ENCODE peak calls at places on chromosomes 13 and 19, in six cellular contexts. T, Y, S, A, B and X are unnamed samples.

GRCh38 chr19:39599116-39599515 is 3.2 kb upstream of the LGALS13 start:
- DNase-seq in Y (peak), A (peak), B (no peak), T (no peak), S (no peak), X (peak)

GRCh38 chr13:95120650-95121049 is 180.6 kb downstream of the ABCC4 start:
- DNase-seq in B (no peak), T (no peak), S (no peak), A (no peak), Y (no peak), X (no peak)

GRCh38 chr19:32676895-32677359 is 1.3 kb downstream of the RGS9BP start:
- DNase-seq in B (no peak), Y (no peak), A (no peak), T (no peak), S (no peak), X (no peak)

GRCh38 chr13:25295228-25295627 is 6.2 kb upstream of the NUP58 start:
- DNase-seq in A (no peak), S (no peak), T (no peak), B (no peak), Y (no peak), X (no peak)

GRCh38 chr13:31035162-31035951 is 102.9 kb downstream of the TEX26 start:
- DNase-seq in A (no peak), B (no peak), T (peak), S (no peak), Y (no peak), X (no peak)

GRCh38 chr13:33454844-33455256 is 169.3 kb upstream of the STARD13 start:
- DNase-seq in A (no peak), B (no peak), Y (no peak), T (no peak), S (no peak), X (no peak)

GRCh38 chr19:8054169-8054568 is 1.6 kb downstream of the CCL25 start:
- DNase-seq in B (no peak), S (no peak), T (no peak), Y (no peak), A (no peak), X (no peak)

GRCh38 chr19:6324757-6325156 is 8.7 kb downstream of the ACER1 start:
- DNase-seq in A (no peak), T (no peak), Y (no peak), S (no peak), B (no peak), X (no peak)

GRCh38 chr19:55358943-55359908 is 3.8 kb downstream of the GARIN5B start:
- DNase-seq in B (no peak), T (no peak), S (no peak), Y (no peak), A (no peak), X (no peak)

GRCh38 chr19:42596391-42597071 is 1.8 kb upstream of the CEACAM8 start:
- DNase-seq in T (peak), A (peak), S (no peak), Y (no peak), B (no peak), X (peak)

GRCh38 chr13:66036024-66036614 is 1194.0 kb downstream of the PCDH9 start:
- DNase-seq in A (no peak), B (no peak), Y (no peak), T (no peak), S (no peak), X (no peak)

GRCh38 chr19:33317522-33317921 is 15.2 kb upstream of the CEBPA start:
- DNase-seq in T (no peak), A (no peak), S (no peak), Y (no peak), B (no peak), X (no peak)

GRCh38 chr13:91513790-91514189 is 115.4 kb downstream of the GPC5 start:
- DNase-seq in A (no peak), T (no peak), S (no peak), B (no peak), Y (no peak), X (no peak)

GRCh38 chr19:17358395-17358794 is 18.7 kb downstream of the PLVAP start:
- DNase-seq in Y (no peak), S (no peak), T (no peak), A (peak), B (no peak), X (peak)

GRCh38 chr13:106061781-106062180 is 473.7 kb downstream of the EFNB2 start:
- DNase-seq in T (no peak), A (no peak), Y (no peak), B (no peak), S (no peak), X (no peak)

GRCh38 chr19:17078920-17079709 is 3.5 kb downstream of the MYO9B start:
- DNase-seq in Y (no peak), A (no peak), B (no peak), S (no peak), T (no peak), X (no peak)

GRCh38 chr13:96130818-96131217 is 40.9 kb downstream of the HS6ST3 start:
- DNase-seq in T (no peak), B (no peak), S (no peak), Y (no peak), A (no peak), X (no peak)

GRCh38 chr13:50011461-50011860 is 3.8 kb upstream of the KCNRG start:
- DNase-seq in A (no peak), T (no peak), B (no peak), S (no peak), Y (no peak), X (no peak)

GRCh38 chr13:29969286-29969685 is 118.9 kb upstream of the UBL3 start:
- DNase-seq in A (no peak), Y (no peak), B (no peak), T (no peak), S (no peak), X (no peak)

GRCh38 chr19:51687791-51688664 is 5.1 kb upstream of the SPACA6 start:
- DNase-seq in B (no peak), A (peak), S (no peak), Y (no peak), T (peak), X (peak)

GRCh38 chr13:27199691-27200090 is 28.1 kb upstream of the USP12 start:
- DNase-seq in A (no peak), S (no peak), Y (no peak), T (no peak), B (no peak), X (no peak)
- TF ChIP-seq CHD2 in A (no peak), S (no peak), Y (no peak), T (no peak), B (no peak), X (no peak)

GRCh38 chr19:53365134-53365898 is at the start of gene ZNF525:
- DNase-seq in T (peak), B (no peak), S (peak), A (peak), Y (peak), X (no peak)

GRCh38 chr19:53365899-53366493 is 491 bp downstream of the ZNF525 start:
- DNase-seq in B (no peak), S (no peak), Y (peak), T (peak), A (peak), X (no peak)
- TF ChIP-seq CHD2 in B (no peak), S (no peak), Y (no peak), T (peak), A (no peak), X (no peak)

DNA sequence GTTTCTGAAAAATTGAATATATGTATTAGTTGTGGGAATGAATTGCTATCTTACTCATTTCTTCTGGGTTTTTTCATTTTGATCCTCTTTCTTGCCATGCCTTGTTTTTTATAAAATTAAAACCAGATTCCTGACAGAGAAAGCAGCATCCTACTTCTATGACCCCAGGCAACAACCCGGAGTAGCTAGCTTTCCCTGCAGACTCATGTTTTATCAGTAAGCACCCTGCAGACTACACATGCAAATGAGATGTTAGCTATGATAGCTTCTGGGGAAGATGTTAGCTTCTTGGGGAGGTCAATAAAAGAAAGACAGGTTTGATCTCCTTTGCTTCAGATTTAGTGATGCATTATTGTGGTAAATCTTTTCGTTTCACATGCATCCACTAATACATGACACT is 1598.6 kb downstream of the SLITRK5 start:
- DNase-seq in T (peak), Y (no peak), A (no peak), S (no peak), B (no peak), X (no peak)
- TF ChIP-seq CHD2 in T (no peak), Y (no peak), A (no peak), S (no peak), B (no peak), X (no peak)

DNA sequence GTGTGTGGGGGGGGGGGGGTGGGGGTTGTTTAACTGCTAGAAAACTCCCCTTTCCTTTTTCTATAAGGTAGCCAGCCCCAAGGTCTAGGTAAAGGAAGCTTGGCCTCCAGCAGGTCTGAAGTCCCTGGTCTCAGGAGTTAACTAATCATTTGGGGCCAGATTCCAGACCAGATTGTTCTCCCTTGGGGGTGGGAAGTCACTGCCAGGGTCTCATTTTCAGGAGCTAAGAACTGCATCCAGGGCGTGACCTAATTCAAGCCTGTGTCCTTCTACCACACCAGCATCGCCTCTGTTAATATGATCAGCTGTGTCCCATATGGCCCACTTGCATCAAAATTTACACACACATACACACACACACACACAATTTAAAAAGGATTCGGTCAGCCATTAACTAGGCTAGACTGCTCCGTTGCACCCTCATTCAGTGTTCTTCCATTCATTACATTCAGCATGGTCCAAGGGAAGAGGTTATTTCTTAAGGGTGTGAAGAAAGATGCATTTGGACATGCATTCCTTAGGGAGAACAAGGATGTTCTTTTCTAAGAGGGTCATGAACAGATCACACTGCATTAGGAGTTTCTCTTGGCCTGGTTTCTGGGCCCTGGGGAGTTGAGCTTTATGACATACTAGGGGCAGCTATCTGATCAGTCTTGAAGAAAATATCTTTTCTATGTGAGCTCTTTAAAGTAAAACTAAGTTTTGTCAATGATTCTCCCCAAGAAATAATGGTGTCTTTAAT is 91.0 kb downstream of the FGF14 start:
- DNase-seq in Y (no peak), B (no peak), A (no peak), S (no peak), T (no peak), X (no peak)
- TF ChIP-seq CHD2 in Y (no peak), B (no peak), A (no peak), S (no peak), T (no peak), X (no peak)

DNA sequence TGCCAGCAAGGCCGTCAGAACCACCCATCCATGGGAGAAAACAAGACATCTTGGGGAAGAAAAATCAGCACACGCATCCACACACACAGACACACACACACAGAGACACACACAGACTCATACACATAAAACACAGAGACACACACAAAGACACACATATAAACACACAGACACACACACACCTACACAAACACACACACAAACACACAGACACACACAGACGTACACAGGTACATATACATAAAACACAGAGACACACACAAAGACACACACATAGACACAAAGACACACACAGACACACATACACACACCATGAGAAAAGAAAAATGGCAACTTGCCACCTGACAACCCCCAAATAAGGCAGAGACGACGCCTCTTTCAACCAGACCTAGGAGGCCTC is 40.6 kb downstream of the ZIC5 start:
- DNase-seq in A (no peak), Y (no peak), S (no peak), B (no peak), T (no peak), X (no peak)
- TF ChIP-seq CHD2 in A (no peak), Y (no peak), S (no peak), B (no peak), T (no peak), X (no peak)

GRCh38 chr19:5028229-5028886 is 59.4 kb downstream of the KDM4B start:
- DNase-seq in S (no peak), B (no peak), Y (no peak), A (no peak), T (no peak), X (no peak)

GRCh38 chr19:5030136-5030820 is 61.4 kb downstream of the KDM4B start:
- DNase-seq in A (no peak), T (no peak), S (no peak), B (no peak), Y (no peak), X (no peak)

GRCh38 chr19:5032101-5032967 is 63.4 kb downstream of the KDM4B start:
- DNase-seq in A (no peak), Y (no peak), T (no peak), B (no peak), S (no peak), X (no peak)

GRCh38 chr19:5030822-5031221 is 61.9 kb downstream of the KDM4B start:
- DNase-seq in Y (no peak), B (no peak), A (no peak), S (no peak), T (no peak), X (no peak)

GRCh38 chr19:5031231-5032100 is 62.6 kb downstream of the KDM4B start:
- DNase-seq in T (peak), S (peak), A (peak), Y (peak), B (peak), X (peak)
- TF ChIP-seq CHD2 in T (no peak), S (no peak), A (no peak), Y (no peak), B (no peak), X (no peak)

GRCh38 chr19:35195822-35196221 is 32.7 kb downstream of the FAM187B start:
- DNase-seq in T (no peak), A (no peak), S (peak), Y (no peak), B (no peak), X (no peak)
- TF ChIP-seq CHD2 in T (no peak), A (no peak), S (no peak), Y (no peak), B (no peak), X (no peak)

GRCh38 chr13:27425918-27426630 is 1.7 kb downstream of the GTF3A start:
- DNase-seq in Y (peak), S (peak), B (no peak), A (peak), T (peak), X (peak)
- TF ChIP-seq CHD2 in Y (no peak), S (no peak), B (no peak), A (no peak), T (no peak), X (no peak)

DNA sequence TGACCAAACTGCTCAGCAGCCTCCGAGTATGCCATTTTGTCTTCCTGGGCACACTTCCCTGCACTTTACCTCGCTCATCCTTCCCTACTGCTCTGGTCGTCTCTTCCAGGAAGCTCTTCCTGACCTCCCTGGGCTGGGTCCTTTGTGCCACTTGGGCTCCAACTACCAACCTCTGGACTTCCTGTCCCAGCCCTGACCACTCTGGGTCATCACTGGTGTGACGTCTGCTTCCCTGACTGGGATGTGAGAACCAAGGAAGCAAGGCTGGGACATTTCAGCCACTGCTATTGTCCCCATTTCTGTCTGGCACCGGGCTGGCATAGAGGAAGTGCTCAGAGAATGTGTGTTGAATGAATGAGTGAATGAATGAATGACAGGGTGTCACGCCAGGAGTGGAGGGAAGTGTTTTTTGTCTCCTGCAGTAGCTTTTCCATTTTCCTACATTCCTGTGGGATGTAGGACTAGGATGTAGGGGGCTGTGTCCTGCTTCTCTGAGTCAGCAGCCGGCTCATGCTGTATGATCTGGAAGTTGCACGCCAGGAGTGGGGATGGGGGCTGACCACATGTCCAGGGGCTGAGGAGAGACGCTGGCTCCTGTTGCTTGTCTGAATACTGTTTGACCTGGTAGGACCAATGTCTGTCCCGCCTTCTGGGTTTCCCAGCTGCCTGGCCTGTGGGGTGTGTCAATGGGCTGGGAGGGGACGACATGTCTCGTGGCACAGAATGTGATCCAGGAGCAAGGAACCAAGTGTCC is 14.7 kb downstream of the NOVA2 start:
- DNase-seq in Y (no peak), S (no peak), T (no peak), B (no peak), A (no peak), X (no peak)
- TF ChIP-seq CHD2 in Y (no peak), S (no peak), T (no peak), B (no peak), A (no peak), X (no peak)